ENCODE peak calls at places on chromosomes 2 and 18, in four cellular contexts. Z, W, M and H are unnamed samples.

GRCh38 chr2:224268441-224268840 is 133.5 kb downstream of the FAM124B start:
- DNase-seq in Z (no peak), W (no peak), M (no peak), H (no peak)

GRCh38 chr2:231000211-231000904 is 4.4 kb downstream of the SPATA3 start:
- DNase-seq in Z (peak), W (peak), M (no peak), H (no peak)

GRCh38 chr18:12421732-12422131 is 14.0 kb downstream of the PRELID3A start:
- DNase-seq in Z (no peak), W (no peak), M (no peak), H (no peak)

GRCh38 chr2:37348155-37348554 is 3.7 kb downstream of the QPCT start:
- DNase-seq in Z (no peak), W (no peak), M (no peak), H (no peak)

GRCh38 chr18:543447-543846 is 36.7 kb upstream of the CETN1 start:
- DNase-seq in Z (no peak), W (no peak), M (no peak), H (no peak)

GRCh38 chr2:101551489-101551888 is 76.6 kb upstream of the RFX8 start:
- DNase-seq in Z (no peak), W (no peak), M (no peak), H (no peak)

GRCh38 chr18:59180150-59180845 is 39.7 kb upstream of the GRP start:
- DNase-seq in Z (no peak), W (no peak), M (no peak), H (no peak)

GRCh38 chr2:213065583-213066444 is 85.6 kb downstream of the IKZF2 start:
- DNase-seq in Z (no peak), W (peak), M (no peak), H (peak)

GRCh38 chr18:31088532-31088931 is 13.7 kb downstream of the DSC2 start:
- DNase-seq in Z (no peak), W (no peak), M (no peak), H (no peak)

GRCh38 chr2:75100011-75100680 is 99.2 kb downstream of the TACR1 start:
- DNase-seq in Z (no peak), W (peak), M (no peak), H (no peak)

GRCh38 chr18:48186861-48187260 is 222.3 kb downstream of the ZBTB7C start:
- DNase-seq in Z (no peak), W (peak), M (no peak), H (no peak)

GRCh38 chr2:65367517-65367916 is 64.9 kb downstream of the SPRED2 start:
- DNase-seq in Z (no peak), W (peak), M (no peak), H (peak)

GRCh38 chr18:34158881-34159690 is 65.6 kb downstream of the NOL4 start:
- DNase-seq in Z (peak), W (peak), M (no peak), H (no peak)

DNA sequence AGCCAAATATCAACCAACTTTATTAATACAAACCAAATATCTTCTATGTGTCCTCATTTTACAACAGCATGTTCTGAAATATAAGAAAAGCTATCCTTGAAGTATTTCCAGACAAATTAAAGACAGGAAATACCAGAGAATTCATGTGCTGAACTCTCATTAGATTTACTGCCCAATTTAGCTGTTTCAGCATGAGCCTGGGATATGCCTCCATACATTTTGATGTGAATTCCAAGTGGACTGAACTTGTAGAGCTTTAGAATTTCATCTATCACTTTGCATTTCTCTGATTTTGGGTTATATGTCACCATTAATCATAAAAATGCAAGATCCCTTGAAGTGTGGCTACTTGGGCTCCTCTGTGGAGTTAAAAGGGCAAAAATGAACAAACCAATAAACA is 206.4 kb upstream of the RBMS1 start:
- DNase-seq in Z (no peak), W (no peak), M (no peak), H (no peak)
- H3K4me3 ChIP-seq in Z (no peak), W (no peak), M (no peak), H (no peak)

DNA sequence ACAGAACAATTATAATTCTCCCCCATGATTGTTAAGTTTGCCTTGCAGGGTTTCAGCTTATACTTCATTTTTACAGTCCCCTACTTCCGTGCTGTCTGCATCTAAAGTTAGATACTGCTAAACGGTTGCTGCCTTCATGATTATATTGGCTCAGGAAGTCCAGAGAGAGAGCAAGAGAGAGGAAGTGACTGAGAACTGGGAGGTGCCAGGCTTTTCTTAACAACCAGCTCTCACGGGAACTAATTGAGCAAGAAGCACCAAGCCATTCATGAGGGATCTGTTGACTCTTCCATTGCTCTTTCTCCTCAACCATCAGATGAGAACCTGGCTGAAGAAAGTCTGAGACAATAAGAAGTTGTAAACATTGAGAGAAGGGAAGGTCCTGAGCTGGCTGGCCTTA is 125.5 kb upstream of the SIX2 start:
- DNase-seq in Z (no peak), W (no peak), M (no peak), H (peak)
- TF ChIP-seq CTCF in Z (no peak), W (no peak), M (no peak), H (no peak)

GRCh38 chr2:16476866-16477265 is 188.8 kb downstream of the CYRIA start:
- DNase-seq in Z (no peak), W (no peak), M (no peak), H (no peak)

GRCh38 chr2:16477648-16478047 is 188.0 kb downstream of the CYRIA start:
- DNase-seq in Z (no peak), W (no peak), M (no peak), H (no peak)

GRCh38 chr2:16478817-16479216 is 186.8 kb downstream of the CYRIA start:
- DNase-seq in Z (no peak), W (no peak), M (no peak), H (no peak)

GRCh38 chr2:16482485-16482884 is 183.1 kb downstream of the CYRIA start:
- DNase-seq in Z (no peak), W (no peak), M (no peak), H (no peak)

DNA sequence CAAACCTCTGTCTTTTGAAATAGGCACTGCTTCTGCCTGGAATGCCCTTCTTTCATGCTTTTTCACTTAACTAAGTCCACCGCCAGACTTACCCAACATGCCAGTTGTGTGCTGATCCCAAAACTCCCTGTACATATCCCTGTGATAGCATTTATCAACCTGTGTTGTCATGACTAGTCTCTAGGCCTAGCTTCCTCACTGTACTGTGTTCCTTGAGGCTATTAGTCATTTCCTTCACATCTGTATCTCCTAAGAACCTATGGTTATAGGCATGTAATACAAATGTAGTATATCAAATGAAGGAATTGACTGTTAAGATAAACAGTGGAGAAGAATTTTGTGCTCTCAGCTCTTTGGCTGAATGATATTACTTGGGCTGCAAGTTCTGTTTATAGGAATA is 184.3 kb downstream of the CYRIA start:
- DNase-seq in Z (no peak), W (no peak), M (no peak), H (no peak)
- TF ChIP-seq GABPA in Z (no peak), W (no peak), M (no peak), H (no peak)

DNA sequence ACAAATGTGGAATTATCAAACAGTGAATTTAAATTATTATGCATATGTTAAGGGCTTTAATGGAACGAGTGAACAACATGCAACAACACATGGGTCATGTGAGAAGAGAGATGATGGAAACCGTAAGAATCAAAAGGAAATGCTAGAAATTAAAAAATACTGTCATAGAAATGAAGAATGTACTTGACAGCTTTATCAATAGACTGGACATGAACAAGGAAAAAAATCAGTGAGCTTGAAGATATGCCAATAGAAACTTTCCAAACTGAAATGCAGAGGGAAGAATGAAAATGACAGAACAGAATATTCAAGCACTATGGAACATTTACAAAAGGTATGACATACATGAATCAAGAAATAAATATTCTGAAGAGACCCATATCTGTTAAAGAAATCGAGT is 117.7 kb upstream of the KCNJ3 start:
- DNase-seq in Z (no peak), W (no peak), M (no peak), H (no peak)
- H3K4me3 ChIP-seq in Z (no peak), W (no peak), M (no peak), H (no peak)

GRCh38 chr2:170012773-170013172 is 165.2 kb upstream of the MYO3B start:
- DNase-seq in Z (no peak), W (no peak), M (no peak), H (no peak)
- TF ChIP-seq CTCF in Z (no peak), W (no peak), M (no peak), H (no peak)